ENCODE peak calls at places on chromosomes 7 and 10, in four cellular contexts. H, T, Q and R are unnamed samples. For H3K9me3, the result is how much of the 10 kb centered on the place peaks cover.

GRCh38 chr7:44150966-44151678 is 10.0 kb upstream of the MYL7 start:
- DNase-seq in H (no peak), T (no peak), Q (no peak), R (no peak)

GRCh38 chr7:139422126-139422525 is 61.3 kb downstream of the KLRG2 start:
- DNase-seq in H (no peak), T (no peak), Q (no peak), R (no peak)

GRCh38 chr10:99619090-99619800 is 994 bp downstream of the SLC25A28 start:
- DNase-seq in H (no peak), T (no peak), Q (peak), R (no peak)

GRCh38 chr10:104199567-104199966 is 32.6 kb downstream of the CFAP43 start:
- DNase-seq in H (no peak), T (no peak), Q (no peak), R (no peak)

GRCh38 chr7:24025094-24025493 is 258.9 kb upstream of the NPY start:
- DNase-seq in H (no peak), T (peak), Q (no peak), R (no peak)

GRCh38 chr10:17290226-17290625 is 62.2 kb downstream of the VIM start:
- DNase-seq in H (no peak), T (peak), Q (no peak), R (no peak)

GRCh38 chr10:11186330-11186729 is 168.7 kb downstream of the CELF2 start:
- DNase-seq in H (no peak), T (no peak), Q (no peak), R (no peak)

GRCh38 chr10:21944727-21945386 is 58.7 kb downstream of the DNAJC1 start:
- DNase-seq in H (no peak), T (no peak), Q (no peak), R (no peak)

GRCh38 chr7:19620470-19620869 is 88.4 kb downstream of the POLR1F start:
- DNase-seq in H (no peak), T (no peak), Q (no peak), R (no peak)

GRCh38 chr10:34241226-34242000 is 573.7 kb downstream of the PARD3 start:
- DNase-seq in H (no peak), T (no peak), Q (no peak), R (no peak)

GRCh38 chr7:87263537-87263936 is 44.0 kb upstream of the TMEM243 start:
- DNase-seq in H (no peak), T (no peak), Q (no peak), R (peak)

GRCh38 chr10:48608926-48609325 is 4.1 kb upstream of the ARHGAP22 start:
- DNase-seq in H (no peak), T (no peak), Q (peak), R (no peak)

GRCh38 chr7:102321351-102322201 is 34.7 kb downstream of the SPDYE6 start:
- DNase-seq in H (peak), T (no peak), Q (peak), R (peak)

GRCh38 chr7:35697414-35698175 is 2.7 kb upstream of the HERPUD2 start:
- DNase-seq in H (no peak), T (no peak), Q (no peak), R (no peak)

GRCh38 chr10:5291501-5292195 is 73.1 kb upstream of the UCN3 start:
- DNase-seq in H (no peak), T (peak), Q (peak), R (peak)

GRCh38 chr10:54094321-54094720 is 706.7 kb downstream of the PCDH15 start:
- DNase-seq in H (no peak), T (no peak), Q (no peak), R (no peak)

GRCh38 chr7:86920154-86920553 is 139.3 kb downstream of the ELAPOR2 start:
- DNase-seq in H (no peak), T (no peak), Q (no peak), R (no peak)

GRCh38 chr7:102953421-102953820 is 40.6 kb downstream of the LRRC17 start:
- DNase-seq in H (no peak), T (no peak), Q (no peak), R (no peak)

GRCh38 chr10:124035928-124036558 is 57.4 kb downstream of the CHST15 start:
- DNase-seq in H (no peak), T (no peak), Q (peak), R (peak)

GRCh38 chr7:23863209-23863798 is 153.3 kb downstream of the STK31 start:
- DNase-seq in H (no peak), T (peak), Q (no peak), R (no peak)

GRCh38 chr7:149836434-149836833 is 1.7 kb upstream of the ZNF862 start:
- DNase-seq in H (no peak), T (no peak), Q (no peak), R (no peak)

GRCh38 chr10:43078986-43079273 is 2.1 kb downstream of the RET start:
- DNase-seq in H (no peak), T (peak), Q (peak), R (no peak)

GRCh38 chr10:133530506-133530905 is 3.3 kb downstream of the CYP2E1 start:
- DNase-seq in H (no peak), T (no peak), Q (no peak), R (no peak)
- H3K9me3 ChIP-seq in H (under half), T (under half), Q (under half), R (under half)

DNA sequence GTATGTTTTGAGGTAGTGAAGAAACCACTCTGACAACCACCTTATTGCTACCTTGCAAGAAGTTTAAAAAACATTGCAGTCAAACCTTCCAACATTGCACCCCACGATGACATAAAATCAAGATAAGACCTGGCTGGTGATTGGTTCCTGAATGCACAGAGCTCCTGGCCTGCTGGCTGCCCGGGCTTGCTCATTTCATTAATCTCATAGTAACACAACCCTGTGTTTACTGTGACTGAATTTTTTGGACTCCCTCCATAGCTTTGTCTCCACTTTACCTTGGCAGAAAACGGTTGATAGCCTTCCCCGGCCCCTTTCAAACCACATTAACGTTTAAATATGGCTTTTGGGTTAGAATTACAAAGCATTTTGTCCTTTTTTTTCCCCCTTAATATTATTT is 27.5 kb downstream of the VWA2 start:
- DNase-seq in H (no peak), T (no peak), Q (no peak), R (no peak)
- H3K9me3 ChIP-seq in H (under half), T (under half), Q (under half), R (under half)

DNA sequence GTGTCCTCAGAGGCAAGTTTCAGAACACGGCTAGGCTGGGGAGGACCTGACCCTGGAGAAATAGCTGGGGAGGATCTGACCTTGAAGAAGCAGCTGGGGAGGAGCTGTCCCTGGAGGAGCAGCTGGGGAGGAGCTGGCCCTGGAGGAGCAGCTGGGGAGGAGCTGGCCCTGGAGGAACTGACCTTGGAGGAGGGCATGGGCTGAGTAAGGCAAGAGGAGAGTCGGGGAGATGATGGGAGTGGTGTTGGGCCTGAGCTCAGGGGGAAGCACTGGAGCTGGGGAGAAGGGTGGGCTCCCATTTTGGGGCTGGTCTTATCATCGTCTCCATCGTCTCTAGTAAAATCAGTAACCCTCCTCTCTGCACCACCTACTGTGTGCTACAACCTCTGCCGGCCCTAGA is 179.8 kb upstream of the SHH start:
- DNase-seq in H (peak), T (no peak), Q (no peak), R (no peak)
- H3K9me3 ChIP-seq in H (under half), T (under half), Q (under half), R (under half)

GRCh38 chr7:63023182-63023787 is 975.4 kb upstream of the ZNF722 start:
- DNase-seq in H (no peak), T (no peak), Q (no peak), R (no peak)
- H3K9me3 ChIP-seq in H (under half), T (under half), Q (under half), R (under half)

DNA sequence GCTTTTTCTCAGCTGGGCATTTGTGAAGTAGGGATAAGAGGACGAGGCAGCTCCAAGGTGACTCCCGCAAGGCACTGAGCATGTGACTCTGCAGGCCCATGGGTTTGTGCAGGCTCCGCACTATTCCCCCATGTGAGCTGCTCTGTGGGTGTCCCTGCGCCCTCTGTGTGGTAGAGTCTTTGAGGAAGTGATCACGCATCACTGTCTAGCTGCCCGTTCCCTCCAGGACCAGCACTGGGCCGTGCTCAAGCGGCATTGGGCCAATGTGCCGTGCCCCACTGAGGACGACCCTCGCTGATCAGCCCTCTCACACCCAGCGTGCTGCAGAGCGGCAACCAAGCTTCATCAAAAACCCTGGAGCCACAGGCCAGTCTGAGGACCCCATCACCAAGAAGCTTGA is 7.5 kb downstream of the PRKAG2 start:
- DNase-seq in H (no peak), T (no peak), Q (no peak), R (no peak)
- H3K9me3 ChIP-seq in H (under half), T (under half), Q (under half), R (under half)

DNA sequence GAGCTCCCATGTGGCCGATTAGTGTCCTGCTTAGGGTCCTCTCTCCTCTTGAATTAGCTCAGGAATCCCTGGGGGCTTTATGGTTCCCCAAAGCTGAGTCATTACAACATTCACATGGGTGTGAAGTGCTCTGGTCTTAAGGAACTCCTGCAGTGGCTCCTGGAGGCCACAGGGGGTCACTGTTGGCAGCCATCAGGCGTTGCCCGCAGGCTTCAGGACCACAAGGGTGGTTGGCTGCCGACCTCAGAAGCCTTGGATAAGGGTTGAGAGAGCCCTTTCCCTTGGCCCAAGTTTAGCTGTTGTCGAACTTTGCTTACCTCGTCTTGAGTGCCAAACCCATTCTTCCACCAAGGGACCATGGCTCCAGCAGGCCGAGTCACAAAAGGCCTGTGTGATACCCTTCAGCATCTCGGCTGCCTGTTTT is 61.7 kb downstream of the SH2D4B start:
- DNase-seq in H (no peak), T (peak), Q (peak), R (peak)
- H3K9me3 ChIP-seq in H (under half), T (under half), Q (under half), R (under half)

DNA sequence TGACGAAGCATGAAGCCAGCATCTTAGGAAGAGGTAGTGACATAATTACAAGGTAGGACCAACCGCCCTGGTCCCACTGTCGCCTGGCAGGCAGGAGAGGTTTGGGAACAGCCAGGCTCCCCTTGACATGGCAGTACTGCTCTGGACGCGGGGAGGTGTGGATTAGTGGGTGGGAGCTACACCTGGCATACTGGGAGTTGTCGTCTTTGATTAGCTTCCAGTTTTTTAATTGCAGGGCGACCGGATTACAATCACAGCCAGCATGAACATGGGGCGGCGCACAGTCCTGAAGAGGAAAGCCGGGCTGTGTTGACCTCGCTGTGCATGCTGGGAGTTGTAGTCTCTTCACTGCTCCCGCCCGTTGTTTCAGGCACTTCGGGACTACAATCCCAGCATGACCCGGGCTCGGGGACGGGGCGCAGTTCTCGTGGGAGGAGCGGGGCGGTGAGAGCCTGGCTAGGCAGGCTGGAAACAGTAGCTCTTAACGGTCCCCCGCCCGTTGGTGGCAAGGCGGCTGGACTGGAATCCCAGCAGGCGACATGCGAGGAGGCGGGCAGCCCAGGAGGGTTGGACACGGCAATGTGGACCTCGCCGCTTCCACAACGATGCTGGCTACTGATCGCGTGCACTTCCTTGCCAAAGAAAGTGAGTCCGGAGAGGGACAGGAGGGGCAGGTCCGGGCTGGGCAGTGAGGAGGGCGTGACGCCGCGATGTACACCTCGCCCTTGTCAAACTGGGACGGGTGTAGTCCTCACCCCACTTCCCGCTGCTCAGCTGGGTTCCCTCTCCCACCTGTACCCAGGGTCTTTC is 98.0 kb upstream of the ZNF722 start:
- DNase-seq in H (peak), T (no peak), Q (peak), R (peak)
- H3K9me3 ChIP-seq in H (under half), T (under half), Q (under half), R (half or more)